ENCODE peak calls at places on chromosome 7, in five cellular contexts. Z is A549, L is K562, O is endothelial cell of umbilical vein, E is HCT116. U is an unnamed sample.
A peak's percentile ranks its signal among the peaks of the same experiment; 100 is the strongest.

GRCh38 chr7:122770943-122771342 is 68.2 kb upstream of the RNF148 start:
- DNase-seq in Z (no peak), L (no peak), O (no peak), E (no peak), U (no peak)

GRCh38 chr7:149865437-149865836 is 8.3 kb upstream of the ATP6V0E2 start:
- DNase-seq in Z (no peak), L (no peak), O (peak; percentile 14), E (no peak), U (no peak)

GRCh38 chr7:143401265-143401664 is 7.4 kb downstream of the EPHA1 start:
- DNase-seq in Z (no peak), L (no peak), O (no peak), E (no peak), U (no peak)

GRCh38 chr7:95028683-95029082 is 121.3 kb downstream of the PPP1R9A start:
- DNase-seq in Z (no peak), L (no peak), O (no peak), E (no peak), U (peak; percentile 92)

GRCh38 chr7:114922151-114922651 is 307 bp downstream of the MDFIC start:
- DNase-seq in Z (peak; percentile 38), L (no peak), O (peak; percentile 47), E (no peak), U (no peak)

GRCh38 chr7:123675092-123675473 is 19.4 kb downstream of the LMOD2 start:
- DNase-seq in Z (no peak), L (no peak), O (no peak), E (no peak), U (no peak)

GRCh38 chr7:112422842-112423496 is 27.3 kb upstream of the IFRD1 start:
- DNase-seq in Z (peak; percentile 59), L (peak; percentile 85), O (peak; percentile 94), E (peak; percentile 63), U (peak; percentile 89)

GRCh38 chr7:7944619-7945282 is 23.8 kb upstream of the GLCCI1 start:
- DNase-seq in Z (no peak), L (no peak), O (peak; percentile 24), E (no peak), U (no peak)

GRCh38 chr7:147413243-147413642 is 1177.3 kb upstream of the C7orf33 start:
- DNase-seq in Z (no peak), L (no peak), O (no peak), E (no peak), U (no peak)

GRCh38 chr7:40763319-40764287 is 628.8 kb downstream of the SUGCT start:
- DNase-seq in Z (no peak), L (no peak), O (no peak), E (no peak), U (no peak)

GRCh38 chr7:43314379-43315158 is 202.1 kb downstream of the HECW1 start:
- DNase-seq in Z (no peak), L (no peak), O (no peak), E (no peak), U (no peak)

GRCh38 chr7:4042402-4042801 is 639.7 kb upstream of the FOXK1 start:
- DNase-seq in Z (no peak), L (no peak), O (no peak), E (no peak), U (no peak)

GRCh38 chr7:152571031-152571430 is 104.9 kb downstream of the XRCC2 start:
- DNase-seq in Z (no peak), L (no peak), O (no peak), E (no peak), U (no peak)

GRCh38 chr7:33905389-33906032 is at the start of gene BMPER:
- DNase-seq in Z (peak; percentile 43), L (no peak), O (no peak), E (no peak), U (no peak)

GRCh38 chr7:49771427-49772176 is 1.8 kb upstream of the VWC2 start:
- DNase-seq in Z (no peak), L (no peak), O (no peak), E (no peak), U (no peak)

DNA sequence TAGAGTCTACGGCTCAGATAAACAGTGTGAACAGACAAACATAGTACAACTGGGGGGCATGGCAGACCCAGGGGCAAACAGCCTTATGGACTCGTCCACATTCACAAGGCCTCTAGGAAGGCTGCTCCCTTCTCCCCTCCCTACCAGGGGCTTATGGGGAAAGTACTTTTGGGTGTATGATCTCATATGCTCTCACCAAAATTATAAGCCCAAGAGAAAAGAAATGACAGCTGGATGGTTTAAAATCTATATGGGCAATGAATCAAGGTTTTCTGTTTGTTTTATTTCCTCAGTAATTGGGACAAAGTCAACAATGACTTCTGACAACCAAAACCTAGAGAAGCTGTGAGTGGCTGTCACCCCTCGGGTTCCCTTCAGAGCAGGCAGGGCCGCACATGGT is 144.4 kb downstream of the PKD1L1 start:
- DNase-seq in Z (no peak), L (no peak), O (no peak), E (no peak), U (no peak)
- TF ChIP-seq MAX in Z (no peak), L (no peak), O (no peak), E (no peak), U (no peak)

GRCh38 chr7:73988197-73988596 is 39.8 kb upstream of the ELN start:
- DNase-seq in Z (no peak), L (no peak), O (no peak), E (no peak), U (no peak)
- TF ChIP-seq MAX in Z (no peak), L (no peak), O (no peak), E (no peak), U (no peak)

DNA sequence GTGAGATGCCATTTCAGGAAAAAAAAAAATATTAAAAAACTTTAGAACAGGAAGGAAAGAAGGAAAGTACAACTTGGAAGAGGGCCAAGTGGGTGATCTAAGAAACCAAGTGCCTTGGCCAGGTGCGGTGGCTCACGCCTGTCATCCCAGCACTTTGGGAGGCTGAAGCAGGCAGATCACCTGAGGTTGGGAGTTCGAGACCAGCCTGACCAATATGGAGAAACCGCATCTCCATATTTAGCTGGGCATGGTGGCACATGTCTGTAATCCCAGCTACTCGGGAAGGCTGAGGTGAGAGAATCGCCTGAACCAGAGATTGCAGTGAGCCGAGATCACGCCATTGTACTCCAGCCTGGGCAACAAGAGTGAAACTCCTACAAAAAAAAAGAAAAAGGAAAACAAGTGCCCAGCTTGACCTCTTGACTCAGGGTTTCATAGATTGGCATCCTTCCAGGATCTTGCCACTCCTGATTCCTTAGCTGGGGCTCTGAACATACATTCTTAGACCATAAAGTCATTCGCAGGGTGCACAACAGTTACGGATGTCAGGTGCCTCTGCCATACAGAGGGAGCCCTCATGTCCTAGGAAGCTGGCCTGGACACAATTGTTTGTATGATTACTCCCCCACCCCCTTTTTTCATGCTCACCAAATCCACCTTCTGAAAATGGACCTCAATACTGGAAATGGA is 2.1 kb upstream of the GUSB start:
- DNase-seq in Z (peak; percentile 52), L (no peak), O (peak; percentile 56), E (no peak), U (no peak)
- TF ChIP-seq MAX in Z (no peak), L (no peak), O (no peak), E (no peak), U (no peak)

GRCh38 chr7:104551226-104551625 is 222.8 kb downstream of the LHFPL3 start:
- DNase-seq in Z (no peak), L (no peak), O (no peak), E (no peak), U (no peak)

GRCh38 chr7:104553074-104553473 is 224.7 kb downstream of the LHFPL3 start:
- DNase-seq in Z (no peak), L (no peak), O (no peak), E (no peak), U (no peak)

GRCh38 chr7:104550362-104550761 is 222.0 kb downstream of the LHFPL3 start:
- DNase-seq in Z (no peak), L (no peak), O (no peak), E (no peak), U (no peak)

GRCh38 chr7:104548861-104549260 is 220.5 kb downstream of the LHFPL3 start:
- DNase-seq in Z (no peak), L (no peak), O (no peak), E (peak; percentile 1), U (no peak)

DNA sequence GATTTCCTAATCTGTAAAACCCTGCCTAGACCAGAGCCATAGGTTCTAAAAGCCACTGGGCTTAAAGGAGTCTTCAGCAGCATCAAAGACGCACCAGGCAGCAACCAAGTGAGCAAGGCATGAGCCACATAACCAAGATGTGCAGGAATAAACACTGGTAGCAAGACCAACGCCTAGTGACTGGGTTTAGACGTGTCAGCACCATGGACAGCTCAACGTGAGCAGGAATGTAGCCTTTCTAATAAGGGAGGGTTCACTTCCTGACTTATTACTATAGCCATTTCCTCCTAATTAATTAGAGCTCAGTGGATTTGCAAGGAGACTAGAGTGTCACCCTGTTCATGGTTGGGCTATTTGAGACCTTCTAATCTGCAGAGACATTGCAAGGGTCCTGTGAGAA is 223.7 kb downstream of the LHFPL3 start:
- DNase-seq in Z (no peak), L (peak; percentile 37), O (peak; percentile 19), E (peak; percentile 2), U (peak; percentile 31)
- TF ChIP-seq MAX in Z (no peak), L (no peak), O (no peak), E (no peak), U (no peak)

GRCh38 chr7:1704326-1705241 is 34.5 kb downstream of the ELFN1 start:
- DNase-seq in Z (no peak), L (no peak), O (no peak), E (no peak), U (no peak)

GRCh38 chr7:1705856-1706255 is 35.8 kb downstream of the ELFN1 start:
- DNase-seq in Z (no peak), L (no peak), O (no peak), E (no peak), U (no peak)

GRCh38 chr7:1706381-1706720 is 36.3 kb downstream of the ELFN1 start:
- DNase-seq in Z (no peak), L (no peak), O (no peak), E (no peak), U (no peak)

GRCh38 chr7:1706721-1707613 is 36.9 kb downstream of the ELFN1 start:
- DNase-seq in Z (no peak), L (no peak), O (no peak), E (no peak), U (no peak)

DNA sequence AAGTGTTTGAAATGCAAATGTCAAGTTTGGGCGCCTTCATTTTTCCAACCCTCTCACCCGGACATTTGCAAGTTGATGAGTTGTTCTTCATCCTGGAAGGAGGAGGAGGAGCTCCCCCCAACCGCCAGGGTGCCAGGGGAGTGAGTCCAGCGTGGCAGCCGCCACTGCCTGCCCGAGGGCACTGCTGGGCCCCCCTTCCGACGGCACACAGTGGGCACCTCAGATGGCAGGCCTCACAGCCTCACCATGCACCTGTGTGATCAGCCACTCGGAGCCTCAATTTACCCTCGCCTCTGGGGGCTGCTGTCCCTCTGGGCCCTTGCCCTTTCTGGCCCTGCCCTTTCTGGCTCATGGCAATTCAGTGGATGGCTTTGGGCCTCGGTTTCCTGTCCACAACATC is 35.3 kb downstream of the ELFN1 start:
- DNase-seq in Z (no peak), L (no peak), O (no peak), E (no peak), U (no peak)
- TF ChIP-seq MAX in Z (no peak), L (no peak), O (no peak), E (no peak), U (no peak)